ENCODE peak calls at places on chromosomes 1 and 21, in five cellular contexts. W is left ventricle myocardium inferior, H is fibroblast of mammary gland, Q is lower lobe of right lung, S is adrenal gland. U is an unnamed sample.

GRCh38 chr1:177871633-177872562 is 98.0 kb downstream of the SEC16B start:
- DNase-seq in W (no peak), H (no peak), Q (no peak), S (no peak), U (no peak)

GRCh38 chr1:159869607-159870006 is 7.2 kb upstream of the VSIG8 start:
- DNase-seq in W (no peak), H (no peak), Q (no peak), S (no peak), U (no peak)

GRCh38 chr1:8419861-8420260 is 101.9 kb downstream of the SLC45A1 start:
- DNase-seq in W (no peak), H (no peak), Q (no peak), S (no peak), U (no peak)

GRCh38 chr1:231636157-231636556 is 9.6 kb downstream of the DISC1 start:
- DNase-seq in W (no peak), H (peak), Q (no peak), S (peak), U (peak)

GRCh38 chr1:47846981-47847380 is 150.2 kb downstream of the TRABD2B start:
- DNase-seq in W (no peak), H (no peak), Q (no peak), S (no peak), U (no peak)

GRCh38 chr1:173048629-173049326 is 2.0 kb downstream of the TNFSF18 start:
- DNase-seq in W (no peak), H (peak), Q (no peak), S (no peak), U (peak)

GRCh38 chr1:204461331-204462228 is 33.0 kb downstream of the PIK3C2B start:
- DNase-seq in W (peak), H (no peak), Q (no peak), S (no peak), U (no peak)

GRCh38 chr1:109385417-109385816 is 12.3 kb downstream of the SORT1 start:
- DNase-seq in W (peak), H (no peak), Q (no peak), S (peak), U (no peak)

GRCh38 chr1:246827396-246827795 is 103.2 kb downstream of the SCCPDH start:
- DNase-seq in W (no peak), H (no peak), Q (no peak), S (no peak), U (peak)

GRCh38 chr1:152110860-152111514 is 4.3 kb downstream of the TCHH start:
- DNase-seq in W (peak), H (peak), Q (peak), S (no peak), U (peak)

GRCh38 chr1:152111515-152111968 is 3.7 kb downstream of the TCHH start:
- DNase-seq in W (no peak), H (peak), Q (no peak), S (no peak), U (no peak)

GRCh38 chr1:152109998-152110294 is 5.3 kb downstream of the TCHH start:
- DNase-seq in W (no peak), H (no peak), Q (no peak), S (no peak), U (no peak)

GRCh38 chr1:152109231-152109997 is 5.8 kb downstream of the TCHH start:
- DNase-seq in W (no peak), H (no peak), Q (no peak), S (no peak), U (no peak)

GRCh38 chr1:152110365-152110859 is 4.8 kb downstream of the TCHH start:
- DNase-seq in W (peak), H (peak), Q (peak), S (no peak), U (peak)
- TF ChIP-seq CTCF in W (no peak), H (no peak), Q (no peak), S (no peak), U (no peak)

DNA sequence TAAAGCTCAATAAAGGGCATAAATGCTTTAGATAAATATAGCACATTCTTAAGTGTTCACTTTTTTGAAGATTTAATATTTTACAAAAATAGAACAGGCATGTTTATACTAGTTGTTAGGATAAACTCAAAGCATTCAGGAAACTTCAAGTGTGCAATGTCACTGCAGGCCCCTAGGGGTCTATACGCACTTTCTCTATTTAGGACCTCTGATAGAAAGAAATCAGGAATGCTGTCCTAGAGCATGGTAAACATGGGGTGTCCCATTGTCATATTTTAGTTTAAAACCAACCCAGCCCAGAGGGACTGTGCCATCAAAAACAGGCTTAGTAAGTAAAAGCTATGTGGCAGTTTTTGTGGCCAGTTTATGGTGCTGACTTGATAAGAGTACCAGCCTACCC is 102.2 kb downstream of the BARHL2 start:
- DNase-seq in W (no peak), H (no peak), Q (no peak), S (no peak), U (no peak)
- TF ChIP-seq CTCF in W (peak), H (peak), Q (peak), S (no peak), U (peak)

GRCh38 chr1:35340519-35340918 is 72.0 kb downstream of the ZMYM4 start:
- DNase-seq in W (no peak), H (no peak), Q (no peak), S (no peak), U (no peak)

GRCh38 chr1:35350872-35351271 is 82.4 kb downstream of the ZMYM4 start:
- DNase-seq in W (no peak), H (no peak), Q (no peak), S (no peak), U (no peak)

GRCh38 chr1:35345439-35345981 is 77.0 kb downstream of the ZMYM4 start:
- DNase-seq in W (no peak), H (peak), Q (peak), S (no peak), U (no peak)
- TF ChIP-seq CTCF in W (no peak), H (no peak), Q (peak), S (no peak), U (no peak)

DNA sequence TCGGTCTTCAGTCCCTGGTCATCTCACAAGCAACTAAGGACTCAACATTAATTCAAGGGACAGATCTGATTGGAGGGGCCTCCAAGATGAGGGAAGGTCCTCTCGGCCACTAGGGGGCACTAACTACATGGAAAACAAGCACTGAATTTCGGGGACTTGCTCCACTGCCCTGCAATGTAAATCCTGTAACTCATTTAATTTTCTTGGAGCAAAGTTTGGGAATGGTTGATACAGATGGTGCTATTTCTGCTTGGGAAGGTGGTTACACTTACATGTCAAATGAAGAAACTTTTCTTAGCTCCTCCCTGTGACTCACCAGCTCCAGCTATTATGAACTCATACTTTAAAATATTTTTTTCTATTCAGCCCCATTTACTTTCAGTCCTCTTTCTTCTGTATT is 97.4 kb upstream of the KCNJ15 start:
- DNase-seq in W (peak), H (peak), Q (peak), S (peak), U (peak)
- TF ChIP-seq CTCF in W (peak), H (peak), Q (peak), S (peak), U (peak)

GRCh38 chr1:5640845-5641244 is 351.4 kb downstream of the NPHP4 start:
- DNase-seq in W (no peak), H (no peak), Q (no peak), S (no peak), U (no peak)
- TF ChIP-seq CTCF in W (peak), H (no peak), Q (no peak), S (peak), U (no peak)

DNA sequence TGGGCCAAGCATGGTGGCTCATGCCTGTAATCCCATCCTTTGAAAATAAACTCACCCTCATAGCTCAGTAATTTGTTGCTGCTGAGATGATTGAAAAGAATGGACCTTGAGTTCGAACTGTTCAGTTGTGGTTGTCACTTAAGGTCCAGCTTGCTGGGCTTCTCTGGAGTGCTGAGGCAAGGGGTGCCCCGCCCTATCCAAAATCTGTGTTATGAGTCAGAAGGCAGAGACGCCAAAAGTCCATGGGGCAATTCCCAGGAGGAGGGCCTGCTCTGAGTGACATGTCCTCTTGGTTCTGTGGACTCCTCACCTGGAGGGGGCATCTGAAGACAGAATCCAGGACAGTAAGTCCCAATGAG is 64.9 kb downstream of the MYOM3 start:
- DNase-seq in W (peak), H (peak), Q (no peak), S (peak), U (peak)
- TF ChIP-seq CTCF in W (no peak), H (no peak), Q (no peak), S (no peak), U (no peak)

GRCh38 chr1:72845342-72845741 is 563.0 kb upstream of the NEGR1 start:
- DNase-seq in W (no peak), H (peak), Q (no peak), S (no peak), U (no peak)
- TF ChIP-seq CTCF in W (peak), H (peak), Q (no peak), S (no peak), U (peak)

DNA sequence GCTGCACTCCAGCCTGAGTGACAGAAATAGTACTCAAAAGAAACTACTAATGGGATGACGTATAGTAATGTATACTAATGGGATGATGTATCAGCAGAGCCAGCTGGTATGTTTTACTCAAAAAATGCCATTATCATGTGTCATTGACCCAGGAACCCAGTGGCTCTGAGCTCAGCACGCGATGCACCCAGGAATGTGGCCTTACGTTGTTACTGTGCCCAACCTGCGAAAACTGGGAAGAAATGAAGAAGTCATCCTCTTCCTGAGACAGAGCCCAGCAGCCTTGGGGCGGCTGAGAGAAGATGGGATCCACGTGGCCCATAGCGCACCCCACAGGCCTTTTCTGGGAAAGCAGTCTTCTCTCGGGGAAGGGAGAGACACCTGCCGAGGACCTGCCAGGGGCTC is 8.8 kb downstream of the UBE2J2 start:
- DNase-seq in W (no peak), H (peak), Q (no peak), S (no peak), U (peak)
- TF ChIP-seq CTCF in W (no peak), H (peak), Q (no peak), S (no peak), U (peak)

U was measured in HFFc6.